ENCODE peak calls at places on chromosomes 7 and 10, in nine cellular contexts. R is A549, X is cardiac fibroblast, K is Calu3, F is GM20000, M is spleen, O is AG04450, C is AG09319, S is nephron progenitor cell. U is an unnamed sample.

GRCh38 chr10:12631787-12632562 is 282.6 kb downstream of the CAMK1D start:
- DNase-seq in R (peak), X (no peak), K (no peak), F (no peak), M (no peak), O (no peak), C (no peak), S (no peak), U (no peak)

GRCh38 chr10:133009218-133009954 is 67.0 kb upstream of the CFAP46 start:
- DNase-seq in R (peak), X (no peak), K (peak), F (no peak), M (peak), O (no peak), C (no peak), S (no peak), U (no peak)

GRCh38 chr7:149885191-149886017 is 11.6 kb downstream of the ATP6V0E2 start:
- DNase-seq in R (no peak), X (no peak), K (no peak), F (no peak), M (no peak), O (no peak), C (no peak), S (no peak), U (peak)

GRCh38 chr7:117194445-117194844 is 128.4 kb downstream of the WNT2 start:
- DNase-seq in R (no peak), X (no peak), K (no peak), F (no peak), M (no peak), O (no peak), C (no peak), S (no peak), U (no peak)

GRCh38 chr7:102467581-102468415 is 3.0 kb downstream of the LRWD1 start:
- DNase-seq in R (no peak), X (no peak), K (no peak), F (no peak), M (peak), O (no peak), C (no peak), S (no peak), U (no peak)

GRCh38 chr7:24978837-24979469 is 1.0 kb downstream of the OSBPL3 start:
- DNase-seq in R (no peak), X (no peak), K (peak), F (no peak), M (peak), O (no peak), C (no peak), S (peak), U (no peak)

GRCh38 chr7:159145544-159145891 is 851 bp upstream of the VIPR2 start:
- DNase-seq in R (no peak), X (no peak), K (no peak), F (no peak), M (peak), O (no peak), C (no peak), S (peak), U (no peak)

GRCh38 chr7:82172896-82173295 is 270.7 kb downstream of the CACNA2D1 start:
- DNase-seq in R (no peak), X (peak), K (no peak), F (no peak), M (no peak), O (no peak), C (no peak), S (no peak), U (no peak)

GRCh38 chr7:44984478-44984758 is 5.6 kb upstream of the MYO1G start:
- DNase-seq in R (no peak), X (no peak), K (no peak), F (no peak), M (no peak), O (no peak), C (no peak), S (no peak), U (no peak)

GRCh38 chr7:21454182-21454581 is 26.3 kb downstream of the SP4 start:
- DNase-seq in R (no peak), X (peak), K (no peak), F (no peak), M (no peak), O (no peak), C (no peak), S (no peak), U (no peak)

GRCh38 chr7:108057951-108058391 is 55.0 kb upstream of the LAMB1 start:
- DNase-seq in R (no peak), X (no peak), K (no peak), F (no peak), M (no peak), O (no peak), C (no peak), S (no peak), U (no peak)

GRCh38 chr7:141731476-141732149 is 6.5 kb upstream of the SSBP1 start:
- DNase-seq in R (no peak), X (no peak), K (no peak), F (no peak), M (no peak), O (no peak), C (no peak), S (no peak), U (no peak)

GRCh38 chr7:149727541-149728476 is 45.6 kb downstream of the ZNF467 start:
- DNase-seq in R (no peak), X (no peak), K (no peak), F (no peak), M (peak), O (no peak), C (no peak), S (no peak), U (no peak)

GRCh38 chr10:79354141-79354540 is 6.9 kb downstream of the PPIF start:
- DNase-seq in R (no peak), X (no peak), K (no peak), F (peak), M (no peak), O (no peak), C (no peak), S (no peak), U (no peak)

GRCh38 chr7:6161463-6162330 is 110.7 kb downstream of the CYTH3 start:
- DNase-seq in R (no peak), X (no peak), K (no peak), F (peak), M (no peak), O (no peak), C (no peak), S (no peak), U (no peak)

GRCh38 chr10:87092356-87092860 is 2.2 kb downstream of the GLUD1 start:
- DNase-seq in R (no peak), X (peak), K (peak), F (no peak), M (no peak), O (no peak), C (no peak), S (no peak), U (no peak)

GRCh38 chr7:22675917-22676343 is 51.1 kb upstream of the IL6 start:
- DNase-seq in R (no peak), X (peak), K (no peak), F (no peak), M (no peak), O (peak), C (no peak), S (no peak), U (no peak)

GRCh38 chr10:86732771-86733170 is 23.6 kb upstream of the BMPR1A start:
- DNase-seq in R (no peak), X (no peak), K (no peak), F (no peak), M (no peak), O (no peak), C (no peak), S (no peak), U (no peak)

GRCh38 chr10:819326-819725 is 112.2 kb downstream of the LARP4B start:
- DNase-seq in R (no peak), X (peak), K (no peak), F (no peak), M (no peak), O (no peak), C (peak), S (no peak), U (no peak)

GRCh38 chr7:768881-769504 is 41.9 kb upstream of the PRKAR1B start:
- DNase-seq in R (no peak), X (no peak), K (no peak), F (no peak), M (no peak), O (no peak), C (no peak), S (peak), U (no peak)

GRCh38 chr7:27689045-27689877 is 26.6 kb upstream of the HIBADH start:
- DNase-seq in R (no peak), X (peak), K (peak), F (peak), M (no peak), O (no peak), C (peak), S (no peak), U (no peak)
- TF ChIP-seq CTCF in R (peak), X (peak), K (peak), F (peak), M (no peak), O (peak), C (peak), S (no peak), U (no peak)

GRCh38 chr10:19767876-19768275 is 48.4 kb upstream of the PLXDC2 start:
- DNase-seq in R (no peak), X (no peak), K (no peak), F (no peak), M (no peak), O (no peak), C (no peak), S (no peak), U (no peak)
- TF ChIP-seq CTCF in R (no peak), X (no peak), K (no peak), F (no peak), M (no peak), O (no peak), C (no peak), S (no peak), U (no peak)

DNA sequence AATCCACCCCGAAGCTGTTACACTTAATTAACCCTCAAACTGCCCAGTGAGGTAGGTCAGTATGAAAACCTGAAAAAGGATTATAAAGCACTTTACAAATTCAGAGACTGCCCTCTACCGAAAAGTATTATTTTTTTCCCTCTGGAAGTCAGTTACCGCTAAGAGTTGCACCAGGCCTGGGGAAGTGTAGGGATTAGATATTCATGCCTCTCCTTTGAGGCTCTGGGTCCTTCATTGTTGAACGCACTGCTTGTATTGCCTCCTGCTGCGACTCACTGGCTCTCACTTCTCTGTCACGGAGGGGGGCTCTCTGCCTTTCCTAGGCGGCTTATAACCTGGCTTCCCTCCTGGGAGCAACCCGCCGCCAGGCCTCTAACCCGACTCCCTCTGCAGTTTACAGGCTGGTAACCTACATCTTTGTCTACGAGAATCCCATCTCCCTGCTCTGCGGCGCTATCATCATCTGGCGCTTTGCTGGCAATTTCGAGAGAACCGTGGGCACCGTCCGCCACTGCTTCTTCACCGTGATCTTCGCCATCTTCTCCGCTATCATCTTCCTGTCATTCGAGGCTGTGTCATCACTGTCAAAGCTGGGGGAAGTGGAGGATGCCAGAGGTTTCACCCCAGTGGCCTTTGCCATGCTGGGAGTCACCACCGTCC is 2.7 kb downstream of the RHBDD2 start:
- DNase-seq in R (no peak), X (peak), K (no peak), F (no peak), M (no peak), O (no peak), C (no peak), S (no peak), U (no peak)
- TF ChIP-seq CTCF in R (no peak), X (no peak), K (no peak), F (no peak), M (no peak), O (no peak), C (no peak), S (no peak), U (no peak)

DNA sequence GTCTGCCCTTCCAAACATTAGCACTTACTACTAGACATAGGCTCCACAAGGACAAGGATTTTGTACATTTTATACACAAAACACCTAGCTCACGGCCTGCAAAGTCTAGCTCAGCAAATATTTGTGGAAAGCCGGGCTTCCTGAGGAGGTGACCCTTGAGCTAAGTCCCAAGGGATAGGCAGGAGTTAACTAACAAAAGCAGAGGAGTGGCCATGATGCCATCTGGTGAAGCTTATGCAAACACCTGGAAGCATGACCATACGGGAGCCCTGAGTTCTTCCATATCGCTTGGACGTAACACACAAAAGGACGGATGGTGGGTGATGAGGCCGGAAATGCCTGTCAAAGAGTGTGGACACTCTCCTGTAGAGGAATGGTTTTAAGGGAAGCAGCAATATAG is 25.9 kb upstream of the YAE1 start:
- DNase-seq in R (no peak), X (no peak), K (no peak), F (no peak), M (no peak), O (no peak), C (no peak), S (no peak), U (no peak)
- TF ChIP-seq CTCF in R (no peak), X (no peak), K (no peak), F (no peak), M (no peak), O (no peak), C (no peak), S (no peak), U (no peak)

DNA sequence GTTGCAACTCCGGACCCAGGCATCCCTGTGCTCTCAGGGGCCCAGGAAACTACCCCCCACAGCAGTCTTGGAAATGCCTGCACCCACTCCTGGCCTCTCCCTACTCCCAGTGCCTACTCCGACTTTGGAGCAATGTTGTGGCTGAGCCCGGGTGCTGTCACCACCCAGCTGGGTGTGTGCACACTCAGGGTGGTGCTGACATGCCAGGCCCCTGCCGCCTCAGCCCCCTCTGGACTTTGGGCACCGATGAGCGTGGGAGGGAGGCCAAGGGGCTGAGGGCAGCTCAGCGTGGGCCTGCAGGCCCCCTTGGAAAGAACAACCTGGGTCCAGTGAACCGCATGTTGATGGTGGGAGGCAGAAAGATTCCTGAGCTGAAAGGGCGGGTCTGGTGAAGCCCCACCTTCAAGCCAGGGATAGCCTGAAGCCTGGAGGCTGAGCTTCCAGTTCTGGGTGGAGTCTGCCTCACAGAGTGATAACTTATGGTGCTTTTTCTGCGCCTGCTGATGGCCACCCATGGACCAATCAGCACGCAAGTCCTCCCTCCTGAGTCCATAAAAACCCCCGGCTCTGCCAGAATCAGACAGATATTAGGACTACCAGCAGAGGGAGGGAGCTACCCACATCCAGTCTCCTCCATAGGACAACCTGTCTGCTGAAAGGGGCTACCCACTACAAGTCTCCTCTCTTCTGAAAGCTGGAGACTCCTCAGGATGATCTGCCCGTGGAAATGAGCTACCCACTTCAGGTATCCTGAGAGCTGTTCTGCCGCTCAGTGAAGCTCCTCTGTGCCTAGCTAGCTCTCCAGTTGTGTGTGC is 380.4 kb upstream of the SORCS1 start:
- DNase-seq in R (no peak), X (no peak), K (no peak), F (peak), M (no peak), O (no peak), C (no peak), S (no peak), U (no peak)
- TF ChIP-seq CTCF in R (no peak), X (no peak), K (no peak), F (no peak), M (no peak), O (no peak), C (no peak), S (no peak), U (no peak)

U was measured in omental fat pad.